ENCODE peak calls at places on chromosomes 7 and 10, in eight cellular contexts. One of them, this sample, is unnamed.

GRCh38 chr10:105579112-105579511 is 938.0 kb downstream of the SORCS3 start:
- DNase-seq in SK-MEL-5: no peak
- DNase-seq in posterior cingulate gyrus: no peak
- DNase-seq in HT1080: no peak
- DNase-seq in GM19239: no peak
- DNase-seq in activated gamma-delta T cell treated with Interleukin-2 at 50 U/mL for 16 hours: no peak
- DNase-seq in cardiac muscle cell: no peak
- DNase-seq in EH: no peak
- DNase-seq in this sample: no peak

GRCh38 chr10:30353851-30354250 is 4.8 kb upstream of the MTPAP start:
- DNase-seq in SK-MEL-5: no peak
- DNase-seq in posterior cingulate gyrus: no peak
- DNase-seq in HT1080: peak
- DNase-seq in GM19239: no peak
- DNase-seq in activated gamma-delta T cell treated with Interleukin-2 at 50 U/mL for 16 hours: no peak
- DNase-seq in cardiac muscle cell: peak
- DNase-seq in EH: peak
- DNase-seq in this sample: no peak

GRCh38 chr10:79381804-79382221 is 34.5 kb downstream of the PPIF start:
- DNase-seq in SK-MEL-5: no peak
- DNase-seq in posterior cingulate gyrus: no peak
- DNase-seq in HT1080: peak
- DNase-seq in GM19239: no peak
- DNase-seq in activated gamma-delta T cell treated with Interleukin-2 at 50 U/mL for 16 hours: no peak
- DNase-seq in cardiac muscle cell: peak
- DNase-seq in EH: peak
- DNase-seq in this sample: peak

GRCh38 chr7:130909881-130910672 is 176.1 kb upstream of the KLF14 start:
- DNase-seq in SK-MEL-5: peak
- DNase-seq in posterior cingulate gyrus: no peak
- DNase-seq in HT1080: peak
- DNase-seq in GM19239: no peak
- DNase-seq in activated gamma-delta T cell treated with Interleukin-2 at 50 U/mL for 16 hours: no peak
- DNase-seq in cardiac muscle cell: peak
- DNase-seq in EH: peak
- DNase-seq in this sample: no peak

GRCh38 chr7:16115374-16115773 is 306.0 kb downstream of the CRPPA start:
- DNase-seq in SK-MEL-5: no peak
- DNase-seq in posterior cingulate gyrus: no peak
- DNase-seq in HT1080: no peak
- DNase-seq in GM19239: no peak
- DNase-seq in activated gamma-delta T cell treated with Interleukin-2 at 50 U/mL for 16 hours: no peak
- DNase-seq in cardiac muscle cell: no peak
- DNase-seq in EH: no peak
- DNase-seq in this sample: no peak

GRCh38 chr7:66362136-66362535 is 157.0 kb downstream of the TPST1 start:
- DNase-seq in SK-MEL-5: no peak
- DNase-seq in posterior cingulate gyrus: no peak
- DNase-seq in HT1080: no peak
- DNase-seq in GM19239: no peak
- DNase-seq in activated gamma-delta T cell treated with Interleukin-2 at 50 U/mL for 16 hours: no peak
- DNase-seq in cardiac muscle cell: no peak
- DNase-seq in EH: no peak
- DNase-seq in this sample: no peak

GRCh38 chr7:53642361-53642760 is 606.9 kb downstream of the POM121L12 start:
- DNase-seq in SK-MEL-5: no peak
- DNase-seq in posterior cingulate gyrus: no peak
- DNase-seq in HT1080: peak
- DNase-seq in GM19239: no peak
- DNase-seq in activated gamma-delta T cell treated with Interleukin-2 at 50 U/mL for 16 hours: no peak
- DNase-seq in cardiac muscle cell: no peak
- DNase-seq in EH: no peak
- DNase-seq in this sample: peak

GRCh38 chr10:91247360-91248111 is 27.1 kb downstream of the PCGF5 start:
- DNase-seq in SK-MEL-5: peak
- DNase-seq in posterior cingulate gyrus: no peak
- DNase-seq in HT1080: no peak
- DNase-seq in GM19239: no peak
- DNase-seq in activated gamma-delta T cell treated with Interleukin-2 at 50 U/mL for 16 hours: no peak
- DNase-seq in cardiac muscle cell: peak
- DNase-seq in EH: peak
- DNase-seq in this sample: no peak

GRCh38 chr7:94540428-94540827 is 30.8 kb downstream of the CASD1 start:
- DNase-seq in SK-MEL-5: no peak
- DNase-seq in posterior cingulate gyrus: no peak
- DNase-seq in HT1080: no peak
- DNase-seq in GM19239: no peak
- DNase-seq in activated gamma-delta T cell treated with Interleukin-2 at 50 U/mL for 16 hours: no peak
- DNase-seq in cardiac muscle cell: peak
- DNase-seq in EH: peak
- DNase-seq in this sample: no peak

GRCh38 chr7:99314504-99314903 is 11.2 kb upstream of the ARPC1A start:
- DNase-seq in SK-MEL-5: no peak
- DNase-seq in posterior cingulate gyrus: no peak
- DNase-seq in HT1080: no peak
- DNase-seq in GM19239: no peak
- DNase-seq in activated gamma-delta T cell treated with Interleukin-2 at 50 U/mL for 16 hours: no peak
- DNase-seq in cardiac muscle cell: no peak
- DNase-seq in EH: no peak
- DNase-seq in this sample: no peak

GRCh38 chr10:117311261-117311660 is 64.0 kb downstream of the PDZD8 start:
- DNase-seq in SK-MEL-5: no peak
- DNase-seq in posterior cingulate gyrus: no peak
- DNase-seq in HT1080: peak
- DNase-seq in GM19239: no peak
- DNase-seq in activated gamma-delta T cell treated with Interleukin-2 at 50 U/mL for 16 hours: no peak
- DNase-seq in cardiac muscle cell: no peak
- DNase-seq in EH: no peak
- DNase-seq in this sample: no peak

GRCh38 chr10:46514431-46514861 is 42.0 kb downstream of the GPRIN2 start:
- DNase-seq in SK-MEL-5: no peak
- DNase-seq in posterior cingulate gyrus: no peak
- DNase-seq in HT1080: no peak
- DNase-seq in GM19239: no peak
- DNase-seq in activated gamma-delta T cell treated with Interleukin-2 at 50 U/mL for 16 hours: no peak
- DNase-seq in cardiac muscle cell: no peak
- DNase-seq in EH: no peak
- DNase-seq in this sample: no peak

GRCh38 chr10:43420369-43421200 is 11.6 kb upstream of the HNRNPF start:
- DNase-seq in SK-MEL-5: peak
- DNase-seq in posterior cingulate gyrus: peak
- DNase-seq in HT1080: peak
- DNase-seq in GM19239: no peak
- DNase-seq in activated gamma-delta T cell treated with Interleukin-2 at 50 U/mL for 16 hours: peak
- DNase-seq in cardiac muscle cell: peak
- DNase-seq in EH: peak
- DNase-seq in this sample: peak

GRCh38 chr10:130498934-130499333 is 362.7 kb downstream of the GLRX3 start:
- DNase-seq in SK-MEL-5: no peak
- DNase-seq in posterior cingulate gyrus: no peak
- DNase-seq in HT1080: no peak
- DNase-seq in GM19239: no peak
- DNase-seq in activated gamma-delta T cell treated with Interleukin-2 at 50 U/mL for 16 hours: no peak
- DNase-seq in cardiac muscle cell: no peak
- DNase-seq in EH: no peak
- DNase-seq in this sample: no peak

GRCh38 chr7:106059556-106059955 is 52.6 kb downstream of the SYPL1 start:
- DNase-seq in SK-MEL-5: no peak
- DNase-seq in posterior cingulate gyrus: no peak
- DNase-seq in HT1080: no peak
- DNase-seq in GM19239: no peak
- DNase-seq in activated gamma-delta T cell treated with Interleukin-2 at 50 U/mL for 16 hours: no peak
- DNase-seq in cardiac muscle cell: peak
- DNase-seq in EH: no peak
- DNase-seq in this sample: no peak

GRCh38 chr10:119304541-119304940 is 97.2 kb downstream of the GRK5 start:
- DNase-seq in SK-MEL-5: no peak
- DNase-seq in posterior cingulate gyrus: no peak
- DNase-seq in HT1080: no peak
- DNase-seq in GM19239: no peak
- DNase-seq in activated gamma-delta T cell treated with Interleukin-2 at 50 U/mL for 16 hours: no peak
- DNase-seq in cardiac muscle cell: no peak
- DNase-seq in EH: no peak
- DNase-seq in this sample: no peak

GRCh38 chr10:6199131-6199733 is 3.5 kb upstream of the PFKFB3 start:
- DNase-seq in SK-MEL-5: no peak
- DNase-seq in posterior cingulate gyrus: no peak
- DNase-seq in HT1080: no peak
- DNase-seq in GM19239: no peak
- DNase-seq in activated gamma-delta T cell treated with Interleukin-2 at 50 U/mL for 16 hours: no peak
- DNase-seq in cardiac muscle cell: no peak
- DNase-seq in EH: no peak
- DNase-seq in this sample: no peak

GRCh38 chr10:18683427-18683826 is 24.2 kb downstream of the ARL5B start:
- DNase-seq in SK-MEL-5: no peak
- DNase-seq in posterior cingulate gyrus: no peak
- DNase-seq in HT1080: peak
- DNase-seq in GM19239: no peak
- DNase-seq in activated gamma-delta T cell treated with Interleukin-2 at 50 U/mL for 16 hours: no peak
- DNase-seq in cardiac muscle cell: peak
- DNase-seq in EH: peak
- DNase-seq in this sample: no peak

This sample was measured in H4.